ENCODE peak calls at places on chromosome 18, in nine cellular contexts. U is EH; V is posterior cingulate gyrus; W is activated T-cell treated with anti-CD3 and anti-CD28 coated beads for 4 hours; P is DMS 273 treated with DMSO at 0.1 percent for 48 hours; R is PC-3; G is nucleus accumbens; C is activated naive CD4-positive, alpha-beta T cell treated with anti-CD3 and anti-CD28 coated beads, Interleukin-2, amount 10 ng/mL, durations not matched to agents 7 days and 5 days; S is PC-9. H is an unnamed sample.

GRCh38 chr18:5451130-5451529 is 92.7 kb downstream of the EPB41L3 start:
- DNase-seq in U (no peak), V (no peak), W (no peak), P (no peak), R (no peak), G (no peak), C (no peak), S (no peak), H (no peak)

GRCh38 chr18:74898965-74899364 is 301.3 kb downstream of the ZNF407 start:
- DNase-seq in U (peak; percentile 73), V (no peak), W (no peak), P (no peak), R (peak; percentile 72), G (no peak), C (no peak), S (no peak), H (no peak)

GRCh38 chr18:23283933-23284430 is 148.7 kb downstream of the CABLES1 start:
- DNase-seq in U (peak; percentile 49), V (no peak), W (no peak), P (no peak), R (peak; percentile 92), G (no peak), C (no peak), S (peak; percentile 94), H (no peak)

GRCh38 chr18:23237524-23238151 is 102.4 kb downstream of the CABLES1 start:
- DNase-seq in U (peak; percentile 77), V (peak; percentile 86), W (no peak), P (no peak), R (no peak), G (peak; percentile 11), C (peak; percentile 70), S (no peak), H (no peak)

GRCh38 chr18:63708650-63709049 is 5.9 kb downstream of the SERPINB11 start:
- DNase-seq in U (peak; percentile 94), V (no peak), W (no peak), P (no peak), R (peak; percentile 29), G (no peak), C (no peak), S (no peak), H (no peak)

GRCh38 chr18:26710460-26711096 is 154.9 kb downstream of the AQP4 start:
- DNase-seq in U (no peak), V (no peak), W (no peak), P (no peak), R (no peak), G (no peak), C (peak; percentile 24), S (no peak), H (no peak)

GRCh38 chr18:79770501-79770815 is 27.3 kb upstream of the KCNG2 start:
- DNase-seq in U (no peak), V (no peak), W (no peak), P (no peak), R (no peak), G (no peak), C (no peak), S (no peak), H (no peak)

GRCh38 chr18:78021196-78021595 is 771.5 kb downstream of the GALR1 start:
- DNase-seq in U (no peak), V (no peak), W (no peak), P (no peak), R (no peak), G (no peak), C (no peak), S (no peak), H (peak; percentile 12)

GRCh38 chr18:57791911-57792310 is 11.2 kb downstream of the ATP8B1 start:
- DNase-seq in U (no peak), V (no peak), W (no peak), P (no peak), R (no peak), G (no peak), C (no peak), S (no peak), H (no peak)

GRCh38 chr18:35352778-35353177 is 8.6 kb upstream of the ZNF24 start:
- DNase-seq in U (no peak), V (no peak), W (no peak), P (no peak), R (no peak), G (no peak), C (no peak), S (no peak), H (no peak)

H was measured in NCI-H524.